ENCODE peak calls at places on chromosomes 2 and 18, in six cellular contexts. One of them, this sample, is unnamed.
A peak's percentile ranks its signal among the peaks of the same experiment; 100 is the strongest.

GRCh38 chr2:227813562-227814353 is at the start of gene CCL20:
- DNase-seq in ACHN: no peak
- DNase-seq in DMS153: no peak
- DNase-seq in colonic mucosa: peak; percentile 67
- DNase-seq in stimulated activated CD8-positive, alpha-beta memory T cell treated with anti-CD3 and anti-CD28 coated beads, Interleukin-4, amount 100 ng/mL, for 4 hours: no peak
- DNase-seq in fibroblast of mammary gland: no peak
- DNase-seq in this sample: no peak

GRCh38 chr2:31526946-31527345 is 53.8 kb downstream of the SRD5A2 start:
- DNase-seq in ACHN: no peak
- DNase-seq in DMS153: no peak
- DNase-seq in colonic mucosa: no peak
- DNase-seq in stimulated activated CD8-positive, alpha-beta memory T cell treated with anti-CD3 and anti-CD28 coated beads, Interleukin-4, amount 100 ng/mL, for 4 hours: no peak
- DNase-seq in fibroblast of mammary gland: peak; percentile 18
- DNase-seq in this sample: no peak

GRCh38 chr2:62292190-62292589 is 96.3 kb downstream of the B3GNT2 start:
- DNase-seq in ACHN: peak; percentile 24
- DNase-seq in DMS153: no peak
- DNase-seq in colonic mucosa: peak; percentile 25
- DNase-seq in stimulated activated CD8-positive, alpha-beta memory T cell treated with anti-CD3 and anti-CD28 coated beads, Interleukin-4, amount 100 ng/mL, for 4 hours: no peak
- DNase-seq in fibroblast of mammary gland: peak; percentile 17
- DNase-seq in this sample: no peak

GRCh38 chr2:8426577-8426976 is 255.3 kb upstream of the ID2 start:
- DNase-seq in ACHN: no peak
- DNase-seq in DMS153: no peak
- DNase-seq in colonic mucosa: no peak
- DNase-seq in stimulated activated CD8-positive, alpha-beta memory T cell treated with anti-CD3 and anti-CD28 coated beads, Interleukin-4, amount 100 ng/mL, for 4 hours: no peak
- DNase-seq in fibroblast of mammary gland: no peak
- DNase-seq in this sample: no peak

GRCh38 chr18:13369353-13369752 is 150.8 kb downstream of the LDLRAD4 start:
- DNase-seq in ACHN: no peak
- DNase-seq in DMS153: no peak
- DNase-seq in colonic mucosa: no peak
- DNase-seq in stimulated activated CD8-positive, alpha-beta memory T cell treated with anti-CD3 and anti-CD28 coated beads, Interleukin-4, amount 100 ng/mL, for 4 hours: no peak
- DNase-seq in fibroblast of mammary gland: no peak
- DNase-seq in this sample: peak; percentile 43

GRCh38 chr18:49025767-49026500 is 75.2 kb upstream of the SMAD7 start:
- DNase-seq in ACHN: no peak
- DNase-seq in DMS153: no peak
- DNase-seq in colonic mucosa: peak; percentile 13
- DNase-seq in stimulated activated CD8-positive, alpha-beta memory T cell treated with anti-CD3 and anti-CD28 coated beads, Interleukin-4, amount 100 ng/mL, for 4 hours: no peak
- DNase-seq in fibroblast of mammary gland: no peak
- DNase-seq in this sample: peak; percentile 69

GRCh38 chr2:144548532-144549191 is 28.7 kb upstream of the ZEB2 start:
- DNase-seq in ACHN: no peak
- DNase-seq in DMS153: no peak
- DNase-seq in colonic mucosa: no peak
- DNase-seq in stimulated activated CD8-positive, alpha-beta memory T cell treated with anti-CD3 and anti-CD28 coated beads, Interleukin-4, amount 100 ng/mL, for 4 hours: no peak
- DNase-seq in fibroblast of mammary gland: no peak
- DNase-seq in this sample: no peak

GRCh38 chr2:70643715-70644114 is 90.1 kb upstream of the TGFA start:
- DNase-seq in ACHN: peak; percentile 41
- DNase-seq in DMS153: no peak
- DNase-seq in colonic mucosa: peak; percentile 33
- DNase-seq in stimulated activated CD8-positive, alpha-beta memory T cell treated with anti-CD3 and anti-CD28 coated beads, Interleukin-4, amount 100 ng/mL, for 4 hours: no peak
- DNase-seq in fibroblast of mammary gland: peak; percentile 4
- DNase-seq in this sample: no peak

GRCh38 chr18:34117319-34117718 is 107.4 kb downstream of the NOL4 start:
- DNase-seq in ACHN: no peak
- DNase-seq in DMS153: peak; percentile 78
- DNase-seq in colonic mucosa: no peak
- DNase-seq in stimulated activated CD8-positive, alpha-beta memory T cell treated with anti-CD3 and anti-CD28 coated beads, Interleukin-4, amount 100 ng/mL, for 4 hours: no peak
- DNase-seq in fibroblast of mammary gland: no peak
- DNase-seq in this sample: no peak

GRCh38 chr2:45256173-45256866 is 247.1 kb upstream of the SIX2 start:
- DNase-seq in ACHN: no peak
- DNase-seq in DMS153: no peak
- DNase-seq in colonic mucosa: no peak
- DNase-seq in stimulated activated CD8-positive, alpha-beta memory T cell treated with anti-CD3 and anti-CD28 coated beads, Interleukin-4, amount 100 ng/mL, for 4 hours: no peak
- DNase-seq in fibroblast of mammary gland: no peak
- DNase-seq in this sample: peak; percentile 82

GRCh38 chr2:168518555-168519066 is 62.5 kb downstream of the CERS6 start:
- DNase-seq in ACHN: peak; percentile 64
- DNase-seq in DMS153: no peak
- DNase-seq in colonic mucosa: no peak
- DNase-seq in stimulated activated CD8-positive, alpha-beta memory T cell treated with anti-CD3 and anti-CD28 coated beads, Interleukin-4, amount 100 ng/mL, for 4 hours: no peak
- DNase-seq in fibroblast of mammary gland: peak; percentile 50
- DNase-seq in this sample: no peak

GRCh38 chr2:28981016-28981441 is at the start of gene TOGARAM2:
- DNase-seq in ACHN: no peak
- DNase-seq in DMS153: peak; percentile 57
- DNase-seq in colonic mucosa: peak; percentile 22
- DNase-seq in stimulated activated CD8-positive, alpha-beta memory T cell treated with anti-CD3 and anti-CD28 coated beads, Interleukin-4, amount 100 ng/mL, for 4 hours: no peak
- DNase-seq in fibroblast of mammary gland: no peak
- DNase-seq in this sample: no peak

GRCh38 chr2:101754613-101755012 is 57.1 kb downstream of the MAP4K4 start:
- DNase-seq in ACHN: no peak
- DNase-seq in DMS153: no peak
- DNase-seq in colonic mucosa: no peak
- DNase-seq in stimulated activated CD8-positive, alpha-beta memory T cell treated with anti-CD3 and anti-CD28 coated beads, Interleukin-4, amount 100 ng/mL, for 4 hours: no peak
- DNase-seq in fibroblast of mammary gland: peak; percentile 68
- DNase-seq in this sample: no peak

GRCh38 chr2:3536682-3537632 is 17.6 kb upstream of the ADI1 start:
- DNase-seq in ACHN: peak; percentile 80
- DNase-seq in DMS153: no peak
- DNase-seq in colonic mucosa: peak; percentile 22
- DNase-seq in stimulated activated CD8-positive, alpha-beta memory T cell treated with anti-CD3 and anti-CD28 coated beads, Interleukin-4, amount 100 ng/mL, for 4 hours: no peak
- DNase-seq in fibroblast of mammary gland: peak; percentile 60
- DNase-seq in this sample: peak; percentile 86

GRCh38 chr18:70333757-70334156 is 44.9 kb downstream of the SOCS6 start:
- DNase-seq in ACHN: peak; percentile 45
- DNase-seq in DMS153: no peak
- DNase-seq in colonic mucosa: no peak
- DNase-seq in stimulated activated CD8-positive, alpha-beta memory T cell treated with anti-CD3 and anti-CD28 coated beads, Interleukin-4, amount 100 ng/mL, for 4 hours: no peak
- DNase-seq in fibroblast of mammary gland: peak; percentile 99
- DNase-seq in this sample: no peak

GRCh38 chr2:235605999-235606715 is 112.3 kb downstream of the AGAP1 start:
- DNase-seq in ACHN: no peak
- DNase-seq in DMS153: no peak
- DNase-seq in colonic mucosa: no peak
- DNase-seq in stimulated activated CD8-positive, alpha-beta memory T cell treated with anti-CD3 and anti-CD28 coated beads, Interleukin-4, amount 100 ng/mL, for 4 hours: no peak
- DNase-seq in fibroblast of mammary gland: peak; percentile 81
- DNase-seq in this sample: no peak

GRCh38 chr2:3628800-3629199 is 29.2 kb upstream of the ALLC start:
- DNase-seq in ACHN: peak; percentile 30
- DNase-seq in DMS153: peak; percentile 61
- DNase-seq in colonic mucosa: no peak
- DNase-seq in stimulated activated CD8-positive, alpha-beta memory T cell treated with anti-CD3 and anti-CD28 coated beads, Interleukin-4, amount 100 ng/mL, for 4 hours: no peak
- DNase-seq in fibroblast of mammary gland: no peak
- DNase-seq in this sample: peak; percentile 41

GRCh38 chr2:159637237-159637636 is 20.9 kb upstream of the BAZ2B start:
- DNase-seq in ACHN: no peak
- DNase-seq in DMS153: no peak
- DNase-seq in colonic mucosa: no peak
- DNase-seq in stimulated activated CD8-positive, alpha-beta memory T cell treated with anti-CD3 and anti-CD28 coated beads, Interleukin-4, amount 100 ng/mL, for 4 hours: no peak
- DNase-seq in fibroblast of mammary gland: no peak
- DNase-seq in this sample: no peak

GRCh38 chr2:129233751-129234406 is 745.6 kb upstream of the RAB6C start:
- DNase-seq in ACHN: no peak
- DNase-seq in DMS153: no peak
- DNase-seq in colonic mucosa: no peak
- DNase-seq in stimulated activated CD8-positive, alpha-beta memory T cell treated with anti-CD3 and anti-CD28 coated beads, Interleukin-4, amount 100 ng/mL, for 4 hours: no peak
- DNase-seq in fibroblast of mammary gland: peak; percentile 4
- DNase-seq in this sample: no peak

GRCh38 chr18:1017227-1017626 is 112.6 kb downstream of the ADCYAP1 start:
- DNase-seq in ACHN: no peak
- DNase-seq in DMS153: no peak
- DNase-seq in colonic mucosa: no peak
- DNase-seq in stimulated activated CD8-positive, alpha-beta memory T cell treated with anti-CD3 and anti-CD28 coated beads, Interleukin-4, amount 100 ng/mL, for 4 hours: no peak
- DNase-seq in fibroblast of mammary gland: no peak
- DNase-seq in this sample: no peak

GRCh38 chr2:214035091-214035852 is 375.6 kb upstream of the VWC2L start:
- DNase-seq in ACHN: no peak
- DNase-seq in DMS153: no peak
- DNase-seq in colonic mucosa: no peak
- DNase-seq in stimulated activated CD8-positive, alpha-beta memory T cell treated with anti-CD3 and anti-CD28 coated beads, Interleukin-4, amount 100 ng/mL, for 4 hours: no peak
- DNase-seq in fibroblast of mammary gland: no peak
- DNase-seq in this sample: no peak

GRCh38 chr2:120596990-120597594 is 138.6 kb upstream of the GLI2 start:
- DNase-seq in ACHN: no peak
- DNase-seq in DMS153: no peak
- DNase-seq in colonic mucosa: no peak
- DNase-seq in stimulated activated CD8-positive, alpha-beta memory T cell treated with anti-CD3 and anti-CD28 coated beads, Interleukin-4, amount 100 ng/mL, for 4 hours: no peak
- DNase-seq in fibroblast of mammary gland: peak; percentile 89
- DNase-seq in this sample: no peak

GRCh38 chr2:231545105-231545902 is 15.1 kb upstream of the NMUR1 start:
- DNase-seq in ACHN: no peak
- DNase-seq in DMS153: no peak
- DNase-seq in colonic mucosa: peak; percentile 50
- DNase-seq in stimulated activated CD8-positive, alpha-beta memory T cell treated with anti-CD3 and anti-CD28 coated beads, Interleukin-4, amount 100 ng/mL, for 4 hours: peak; percentile 40
- DNase-seq in fibroblast of mammary gland: peak; percentile 75
- DNase-seq in this sample: no peak

This sample was measured in coronary artery.